ENCODE peak calls at places on chromosomes 3 and 15, in ten cellular contexts. A is brain microvascular endothelial cell; B is effector memory CD8-positive, alpha-beta T cell; H is HEK293T; L is psoas muscle; V is A549; G is NCI-H1417; J is foreskin fibroblast; D is fibroblast of the aortic adventitia; P is type B pancreatic cell. R is an unnamed sample.

GRCh38 chr3:122246214-122246613 is 62.7 kb downstream of the CASR start:
- DNase-seq in J (no peak), L (no peak), D (peak), P (no peak), G (no peak), A (no peak), V (no peak), H (no peak), B (no peak), R (no peak)

GRCh38 chr3:100913870-100914654 is 79.2 kb downstream of the ABI3BP start:
- DNase-seq in D (peak), H (no peak), L (no peak), B (no peak), A (peak), J (peak), V (no peak), G (no peak), P (no peak), R (peak)

GRCh38 chr15:48507416-48508065 is 138.0 kb downstream of the FBN1 start:
- DNase-seq in P (no peak), G (no peak), D (peak), V (peak), H (peak), J (peak), B (no peak), L (no peak), A (peak), R (no peak)

GRCh38 chr3:8539419-8539818 is 37.8 kb downstream of the LMCD1 start:
- DNase-seq in V (no peak), J (peak), G (no peak), L (no peak), B (no peak), H (no peak), D (no peak), P (no peak), A (peak), R (no peak)

GRCh38 chr3:10522646-10523303 is 17.4 kb upstream of the ATP2B2 start:
- DNase-seq in B (no peak), H (no peak), P (peak), J (no peak), A (no peak), L (no peak), D (no peak), V (no peak), G (peak), R (peak)

GRCh38 chr3:120449701-120450216 is 1.0 kb downstream of the FSTL1 start:
- DNase-seq in H (peak), V (no peak), J (peak), A (no peak), D (peak), L (no peak), P (no peak), G (no peak), B (no peak), R (no peak)

GRCh38 chr3:14357463-14357862 is 44.9 kb upstream of the SLC6A6 start:
- DNase-seq in B (no peak), J (no peak), A (no peak), H (no peak), L (no peak), V (no peak), P (no peak), D (no peak), G (no peak), R (no peak)

GRCh38 chr15:71291723-71292122 is 176.5 kb downstream of the THSD4 start:
- DNase-seq in H (no peak), L (no peak), P (no peak), J (no peak), D (no peak), G (no peak), V (no peak), A (no peak), B (no peak), R (no peak)

GRCh38 chr15:100902436-100903190 is 16.5 kb upstream of the LRRK1 start:
- DNase-seq in B (no peak), D (peak), A (peak), H (no peak), L (peak), G (no peak), J (peak), V (no peak), P (no peak), R (peak)

GRCh38 chr3:102235679-102236078 is 199.1 kb upstream of the ZPLD1 start:
- DNase-seq in H (no peak), P (no peak), V (peak), A (no peak), G (peak), J (no peak), B (no peak), L (no peak), D (peak), R (no peak)

GRCh38 chr3:120559228-120560061 is 36.7 kb upstream of the NDUFB4 start:
- DNase-seq in B (no peak), L (peak), G (peak), D (peak), J (peak), V (peak), P (no peak), H (no peak), A (peak), R (peak)

GRCh38 chr3:31777887-31778286 is 203.2 kb downstream of the OSBPL10 start:
- DNase-seq in G (no peak), J (no peak), P (no peak), L (no peak), D (no peak), A (no peak), H (no peak), B (no peak), V (no peak), R (no peak)

GRCh38 chr3:36923981-36924747 is 20.7 kb downstream of the TRANK1 start:
- DNase-seq in V (no peak), P (no peak), D (no peak), L (no peak), H (no peak), A (no peak), J (no peak), B (no peak), G (no peak), R (no peak)

GRCh38 chr3:48215876-48216275 is 7.4 kb upstream of the CAMP start:
- DNase-seq in B (no peak), D (peak), G (no peak), V (no peak), H (no peak), L (peak), J (peak), A (no peak), P (no peak), R (no peak)

GRCh38 chr3:148937477-148937876 is 53.9 kb upstream of the GYG1 start:
- DNase-seq in L (no peak), G (no peak), A (peak), V (no peak), H (no peak), B (no peak), P (no peak), D (no peak), J (peak), R (no peak)

GRCh38 chr3:194342861-194343560 is 8.1 kb downstream of the CPN2 start:
- DNase-seq in P (no peak), V (no peak), B (no peak), H (no peak), A (no peak), D (no peak), L (no peak), G (no peak), J (peak), R (no peak)

GRCh38 chr15:77034620-77035467 is 36.1 kb downstream of the TSPAN3 start:
- DNase-seq in D (no peak), G (no peak), J (peak), H (peak), L (peak), A (no peak), B (peak), V (no peak), P (peak), R (peak)

GRCh38 chr3:111963424-111963823 is 15.4 kb upstream of the ABHD10 start:
- DNase-seq in J (peak), G (no peak), A (peak), L (no peak), H (no peak), D (peak), V (peak), P (no peak), B (no peak), R (no peak)

GRCh38 chr3:58899159-58899952 is 150.5 kb downstream of the CFAP20DC start:
- DNase-seq in A (no peak), P (no peak), B (no peak), L (peak), D (peak), V (no peak), J (peak), G (no peak), H (no peak), R (no peak)

GRCh38 chr3:157120071-157120892 is 39.7 kb downstream of the CCNL1 start:
- DNase-seq in J (no peak), A (no peak), D (no peak), P (no peak), G (peak), V (no peak), H (no peak), B (no peak), L (no peak), R (no peak)

GRCh38 chr3:135918600-135918999 is 46.9 kb upstream of the PPP2R3A start:
- DNase-seq in L (no peak), H (peak), A (no peak), D (peak), B (no peak), J (peak), G (no peak), P (no peak), V (peak), R (no peak)

GRCh38 chr15:65862682-65863081 is 6.6 kb upstream of the RAB11A start:
- DNase-seq in L (no peak), H (peak), P (no peak), V (peak), J (peak), A (peak), G (no peak), D (peak), B (peak), R (no peak)

GRCh38 chr3:36362216-36362615 is 18.1 kb upstream of the STAC start:
- DNase-seq in G (no peak), B (no peak), P (no peak), V (no peak), D (peak), A (peak), H (no peak), J (peak), L (no peak), R (no peak)

GRCh38 chr3:32870373-32871091 is 52.7 kb downstream of the TRIM71 start:
- DNase-seq in J (no peak), P (no peak), H (no peak), A (no peak), L (no peak), B (no peak), D (no peak), V (no peak), G (peak), R (no peak)

GRCh38 chr3:167728176-167728575 is 6.5 kb downstream of the PDCD10 start:
- DNase-seq in B (no peak), L (no peak), J (peak), H (no peak), P (no peak), D (peak), G (no peak), V (peak), A (peak), R (no peak)

GRCh38 chr3:62569609-62570008 is 196.3 kb upstream of the FEZF2 start:
- DNase-seq in D (no peak), B (no peak), A (no peak), J (no peak), L (no peak), P (no peak), H (no peak), G (no peak), V (no peak), R (no peak)

GRCh38 chr3:73215286-73215685 is 153.8 kb downstream of the EBLN2 start:
- DNase-seq in V (no peak), D (peak), H (no peak), B (no peak), A (no peak), J (peak), L (no peak), P (no peak), G (no peak), R (no peak)

GRCh38 chr3:39506863-39507262 is 39.4 kb downstream of the MOBP start:
- DNase-seq in B (no peak), H (no peak), G (no peak), L (no peak), V (no peak), J (peak), P (no peak), A (no peak), D (peak), R (no peak)

GRCh38 chr3:168090306-168091085 is 5.2 kb downstream of the GOLIM4 start:
- DNase-seq in D (peak), L (no peak), P (no peak), H (no peak), G (no peak), V (no peak), A (no peak), J (no peak), B (no peak), R (no peak)

GRCh38 chr3:29186131-29186599 is 94.7 kb upstream of the RBMS3 start:
- DNase-seq in G (no peak), D (peak), B (no peak), J (peak), L (no peak), A (peak), V (peak), H (no peak), P (no peak), R (no peak)

GRCh38 chr3:42066516-42067181 is 24.5 kb upstream of the TRAK1 start:
- DNase-seq in D (peak), B (no peak), J (peak), H (no peak), G (no peak), A (peak), V (no peak), P (no peak), L (no peak), R (no peak)

GRCh38 chr15:58307313-58307961 is 124.4 kb upstream of the LIPC start:
- DNase-seq in P (no peak), B (no peak), D (peak), L (no peak), V (no peak), J (peak), H (no peak), G (no peak), A (no peak), R (no peak)